ENCODE peak calls at places on chromosomes 11 and 22, in four cellular contexts. G is heart left ventricle, Q is colonic mucosa, E is adrenal gland. Y is an unnamed sample.
A peak's percentile ranks its signal among the peaks of the same experiment; 100 is the strongest.

GRCh38 chr22:37750596-37751162 is 53.8 kb downstream of the TRIOBP start:
- DNase-seq in E (no peak), Q (no peak), G (no peak), Y (no peak)

GRCh38 chr22:28670153-28670552 is 9.5 kb downstream of the TTC28 start:
- DNase-seq in G (no peak), E (no peak), Q (no peak), Y (no peak)

GRCh38 chr22:37045958-37046357 is 5.6 kb upstream of the KCTD17 start:
- DNase-seq in G (no peak), E (no peak), Q (no peak), Y (no peak)

GRCh38 chr11:14369598-14369997 is 10.6 kb upstream of the RRAS2 start:
- DNase-seq in Q (no peak), E (no peak), G (no peak), Y (no peak)

GRCh38 chr11:27217496-27217895 is 145.5 kb downstream of the CCDC34 start:
- DNase-seq in Q (no peak), G (no peak), E (no peak), Y (no peak)

GRCh38 chr11:63869686-63870085 is 30.8 kb downstream of the MARK2 start:
- DNase-seq in Q (no peak), G (no peak), E (no peak), Y (no peak)

GRCh38 chr22:25644122-25644521 is 79.6 kb downstream of the GRK3 start:
- DNase-seq in E (no peak), Q (no peak), G (peak; percentile 68), Y (peak; percentile 36)

GRCh38 chr22:27115816-27116256 is 458.4 kb downstream of the MIAT start:
- DNase-seq in E (peak; percentile 38), Q (peak; percentile 30), G (no peak), Y (no peak)

GRCh38 chr22:48088926-48089536 is 1326.6 kb downstream of the TBC1D22A start:
- DNase-seq in E (no peak), Q (no peak), G (no peak), Y (no peak)

GRCh38 chr11:115194798-115195101 is 309.5 kb downstream of the CADM1 start:
- DNase-seq in G (no peak), Q (no peak), E (no peak), Y (no peak)

GRCh38 chr11:119888119-119888518 is 159.1 kb upstream of the NECTIN1 start:
- DNase-seq in G (no peak), E (no peak), Q (no peak), Y (no peak)

GRCh38 chr22:39349506-39349966 is 255 bp upstream of the SYNGR1 start:
- DNase-seq in E (peak; percentile 32), G (peak; percentile 54), Q (no peak), Y (no peak)

GRCh38 chr11:70556884-70557741 is 158.8 kb downstream of the CTTN start:
- DNase-seq in Q (peak; percentile 75), E (no peak), G (no peak), Y (no peak)

GRCh38 chr11:58787903-58788302 is 56.2 kb upstream of the GLYAT start:
- DNase-seq in Q (no peak), G (no peak), E (no peak), Y (no peak)

GRCh38 chr11:74288161-74288560 is 23.3 kb downstream of the P4HA3 start:
- DNase-seq in Q (no peak), E (peak; percentile 24), G (no peak), Y (no peak)

GRCh38 chr11:118202599-118203422 is 22.0 kb downstream of the JAML start:
- DNase-seq in Q (peak; percentile 89), E (no peak), G (no peak), Y (no peak)

GRCh38 chr11:96755209-96755608 is 365.4 kb downstream of the JRKL start:
- DNase-seq in E (no peak), Q (no peak), G (no peak), Y (no peak)

GRCh38 chr11:58788355-58789023 is 56.0 kb downstream of the GLYATL2 start:
- DNase-seq in E (peak; percentile 61), Q (peak; percentile 45), G (no peak), Y (no peak)

GRCh38 chr11:125593113-125593761 is 585 bp downstream of the STT3A start:
- DNase-seq in G (no peak), E (no peak), Q (peak; percentile 32), Y (no peak)

GRCh38 chr11:27187848-27188621 is 147.4 kb downstream of the BBOX1 start:
- DNase-seq in E (no peak), Q (peak; percentile 64), G (no peak), Y (no peak)

GRCh38 chr11:111378773-111379499 is at the start of gene POU2AF1:
- DNase-seq in Q (no peak), E (no peak), G (peak; percentile 27), Y (peak; percentile 52)

GRCh38 chr11:1753426-1754305 is 3.3 kb upstream of the IFITM10 start:
- DNase-seq in G (no peak), E (no peak), Q (no peak), Y (no peak)

DNA sequence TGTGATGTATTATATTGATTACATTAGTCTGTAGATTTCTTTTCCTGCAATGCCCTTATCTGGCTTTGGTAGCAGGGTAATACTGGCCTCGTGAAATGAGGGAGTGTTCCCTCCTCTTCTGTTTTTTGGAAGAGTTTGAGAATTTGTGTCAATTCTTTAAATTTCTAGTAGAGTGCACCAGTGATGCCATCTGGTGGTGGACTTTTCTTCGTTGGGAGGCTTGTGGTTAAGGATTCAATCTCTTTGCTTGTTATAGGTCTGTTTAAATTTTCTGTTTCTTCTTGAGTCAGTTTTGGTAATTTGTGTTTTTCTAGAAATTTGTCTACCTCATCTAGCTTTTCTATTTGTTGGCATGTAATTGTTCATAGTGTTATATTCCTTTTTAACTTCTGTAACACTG is 18.9 kb downstream of the SHANK3 start:
- DNase-seq in Q (no peak), G (no peak), E (peak; percentile 11), Y (no peak)
- H3K4me1 ChIP-seq in Q (no peaks in the 10 kb centered on the region), G (peaks cover 4% of the 10 kb centered on the region), E (no peaks in the 10 kb centered on the region), Y (peaks cover 6% of the 10 kb centered on the region)

GRCh38 chr11:86695391-86695790 is 23.0 kb upstream of the ME3 start:
- DNase-seq in Q (no peak), G (no peak), E (no peak), Y (no peak)
- H3K27ac ChIP-seq in Q (no peak overlapping the region), G (no peak overlapping the region), E (peak overlapping the region; percentile 69), Y (peak overlapping the region; percentile 85)

DNA sequence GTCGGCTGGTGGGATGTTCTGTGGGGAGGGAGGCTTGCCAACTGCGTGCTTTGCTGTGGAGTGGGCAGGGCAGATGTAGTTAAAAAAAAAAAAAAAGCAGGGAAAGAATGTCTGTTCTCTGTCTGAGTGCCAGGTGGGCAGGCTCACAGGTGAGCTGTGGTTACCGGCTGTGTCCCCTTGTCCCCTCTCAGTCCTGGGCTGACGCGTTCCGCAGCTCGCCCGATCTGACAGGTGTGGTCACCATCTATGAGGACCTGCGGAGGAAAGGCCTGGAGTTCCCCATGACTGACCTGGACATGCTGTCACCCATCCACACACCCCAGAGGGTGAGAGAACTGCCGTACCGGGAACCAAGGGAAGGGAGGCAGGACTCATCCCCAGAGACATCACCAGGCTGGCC is 23.6 kb downstream of the TOM1 start:
- DNase-seq in Q (no peak), G (no peak), E (no peak), Y (no peak)
- H3K4me1 ChIP-seq in Q (no peaks in the 10 kb centered on the region), G (no peaks in the 10 kb centered on the region), E (peaks cover 10% of the 10 kb centered on the region), Y (no peaks in the 10 kb centered on the region)

GRCh38 chr11:44729065-44729464 is 2.3 kb downstream of the TSPAN18 start:
- DNase-seq in Q (no peak), G (peak; percentile 33), E (no peak), Y (no peak)
- H3K27ac ChIP-seq in Q (peak overlapping the region; percentile 12), G (peak overlapping the region; percentile 87), E (peak overlapping the region; percentile 96), Y (no peak overlapping the region)

DNA sequence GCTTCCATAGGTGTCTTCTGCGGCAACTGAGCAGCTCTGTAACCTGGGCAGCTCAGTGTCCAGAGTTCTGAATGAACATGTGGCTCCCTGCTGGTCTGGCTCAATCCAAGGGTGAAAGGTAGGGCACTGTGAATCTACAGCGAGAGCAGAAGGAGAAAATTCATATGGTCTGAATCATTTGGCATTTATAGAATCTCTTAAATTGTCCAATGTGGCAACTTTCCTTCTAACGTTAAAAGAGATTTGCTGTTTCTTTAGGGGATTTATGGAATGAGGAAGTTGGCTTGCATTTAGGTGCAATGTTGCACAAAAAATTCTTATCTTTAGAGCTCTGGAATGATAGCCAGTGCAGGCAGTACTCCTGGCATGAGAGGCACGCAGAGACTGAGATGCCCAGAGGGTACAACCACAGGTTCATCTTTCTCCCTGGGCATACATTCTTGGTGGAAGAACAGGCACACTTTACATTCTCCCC is 17.0 kb downstream of the ATXN10 start:
- DNase-seq in Q (no peak), G (no peak), E (no peak), Y (no peak)
- H3K4me1 ChIP-seq in Q (peaks cover 4% of the 10 kb centered on the region), G (peaks cover 13% of the 10 kb centered on the region), E (peaks cover 32% of the 10 kb centered on the region), Y (peaks cover 6% of the 10 kb centered on the region)